ENCODE peak calls at places on chromosomes 13 and 19, in ten cellular contexts. One of them, this sample, is unnamed.
A peak's percentile ranks its signal among the peaks of the same experiment; 100 is the strongest.

GRCh38 chr13:30743319-30744055 is 8.1 kb downstream of the ALOX5AP start:
- DNase-seq in A549: peak; percentile 80
- DNase-seq in ascending aorta: no peak
- DNase-seq in lower lobe of right lung: no peak
- DNase-seq in psoas muscle: no peak
- DNase-seq in heart right ventricle: no peak
- DNase-seq in CD4-positive, alpha-beta T cell: no peak
- DNase-seq in RWPE1: peak; percentile 93
- DNase-seq in K562: no peak
- DNase-seq in neural progenitor cell: no peak
- DNase-seq in this sample: peak; percentile 98

GRCh38 chr13:32911506-32911905 is 104.7 kb upstream of the KL start:
- DNase-seq in A549: peak; percentile 35
- DNase-seq in ascending aorta: no peak
- DNase-seq in lower lobe of right lung: no peak
- DNase-seq in psoas muscle: no peak
- DNase-seq in heart right ventricle: no peak
- DNase-seq in CD4-positive, alpha-beta T cell: no peak
- DNase-seq in RWPE1: peak; percentile 66
- DNase-seq in K562: no peak
- DNase-seq in neural progenitor cell: peak; percentile 54
- DNase-seq in this sample: peak; percentile 63

GRCh38 chr19:47225746-47226425 is 5.1 kb downstream of the BBC3 start:
- DNase-seq in A549: peak; percentile 91
- DNase-seq in ascending aorta: no peak
- DNase-seq in lower lobe of right lung: peak; percentile 91
- DNase-seq in psoas muscle: peak; percentile 89
- DNase-seq in heart right ventricle: peak; percentile 91
- DNase-seq in CD4-positive, alpha-beta T cell: peak; percentile 83
- DNase-seq in RWPE1: peak; percentile 87
- DNase-seq in K562: peak; percentile 92
- DNase-seq in neural progenitor cell: peak; percentile 96
- DNase-seq in this sample: peak; percentile 95

GRCh38 chr19:33823341-33823740 is 26.7 kb downstream of the KCTD15 start:
- DNase-seq in A549: no peak
- DNase-seq in ascending aorta: no peak
- DNase-seq in lower lobe of right lung: no peak
- DNase-seq in psoas muscle: no peak
- DNase-seq in heart right ventricle: no peak
- DNase-seq in CD4-positive, alpha-beta T cell: no peak
- DNase-seq in RWPE1: no peak
- DNase-seq in K562: no peak
- DNase-seq in neural progenitor cell: no peak
- DNase-seq in this sample: no peak

GRCh38 chr19:10808937-10809655 is 26.9 kb downstream of the TMED1 start:
- DNase-seq in A549: no peak
- DNase-seq in ascending aorta: no peak
- DNase-seq in lower lobe of right lung: no peak
- DNase-seq in psoas muscle: no peak
- DNase-seq in heart right ventricle: no peak
- DNase-seq in CD4-positive, alpha-beta T cell: peak; percentile 19
- DNase-seq in RWPE1: peak; percentile 80
- DNase-seq in K562: peak; percentile 66
- DNase-seq in neural progenitor cell: no peak
- DNase-seq in this sample: peak; percentile 46

GRCh38 chr19:55486043-55486970 is 1.3 kb downstream of the NAT14 start:
- DNase-seq in A549: no peak
- DNase-seq in ascending aorta: no peak
- DNase-seq in lower lobe of right lung: no peak
- DNase-seq in psoas muscle: no peak
- DNase-seq in heart right ventricle: no peak
- DNase-seq in CD4-positive, alpha-beta T cell: no peak
- DNase-seq in RWPE1: no peak
- DNase-seq in K562: no peak
- DNase-seq in neural progenitor cell: no peak
- DNase-seq in this sample: peak; percentile 81

GRCh38 chr19:6417713-6418561 is 6.7 kb downstream of the KHSRP start:
- DNase-seq in A549: no peak
- DNase-seq in ascending aorta: no peak
- DNase-seq in lower lobe of right lung: no peak
- DNase-seq in psoas muscle: no peak
- DNase-seq in heart right ventricle: no peak
- DNase-seq in CD4-positive, alpha-beta T cell: no peak
- DNase-seq in RWPE1: no peak
- DNase-seq in K562: no peak
- DNase-seq in neural progenitor cell: peak; percentile 66
- DNase-seq in this sample: peak; percentile 38

GRCh38 chr19:54179262-54179587 is 6.3 kb upstream of the TMC4 start:
- DNase-seq in A549: no peak
- DNase-seq in ascending aorta: no peak
- DNase-seq in lower lobe of right lung: no peak
- DNase-seq in psoas muscle: no peak
- DNase-seq in heart right ventricle: no peak
- DNase-seq in CD4-positive, alpha-beta T cell: no peak
- DNase-seq in RWPE1: no peak
- DNase-seq in K562: no peak
- DNase-seq in neural progenitor cell: no peak
- DNase-seq in this sample: no peak

GRCh38 chr13:114087430-114087829 is 45.0 kb downstream of the RASA3 start:
- DNase-seq in A549: no peak
- DNase-seq in ascending aorta: no peak
- DNase-seq in lower lobe of right lung: no peak
- DNase-seq in psoas muscle: no peak
- DNase-seq in heart right ventricle: no peak
- DNase-seq in CD4-positive, alpha-beta T cell: no peak
- DNase-seq in RWPE1: no peak
- DNase-seq in K562: no peak
- DNase-seq in neural progenitor cell: peak; percentile 54
- DNase-seq in this sample: no peak

GRCh38 chr13:63938851-63939250 is 2523.2 kb upstream of the PCDH20 start:
- DNase-seq in A549: no peak
- DNase-seq in ascending aorta: no peak
- DNase-seq in lower lobe of right lung: no peak
- DNase-seq in psoas muscle: no peak
- DNase-seq in heart right ventricle: no peak
- DNase-seq in CD4-positive, alpha-beta T cell: no peak
- DNase-seq in RWPE1: no peak
- DNase-seq in K562: no peak
- DNase-seq in neural progenitor cell: no peak
- DNase-seq in this sample: no peak

GRCh38 chr13:102658678-102659077 is 36.2 kb downstream of the METTL21C start:
- DNase-seq in A549: no peak
- DNase-seq in ascending aorta: no peak
- DNase-seq in lower lobe of right lung: peak; percentile 53
- DNase-seq in psoas muscle: no peak
- DNase-seq in heart right ventricle: no peak
- DNase-seq in CD4-positive, alpha-beta T cell: no peak
- DNase-seq in RWPE1: no peak
- DNase-seq in K562: no peak
- DNase-seq in neural progenitor cell: no peak
- DNase-seq in this sample: peak; percentile 15

GRCh38 chr13:46386996-46387851 is at the start of gene RUBCNL:
- DNase-seq in A549: no peak
- DNase-seq in ascending aorta: no peak
- DNase-seq in lower lobe of right lung: peak; percentile 67
- DNase-seq in psoas muscle: peak; percentile 37
- DNase-seq in heart right ventricle: peak; percentile 31
- DNase-seq in CD4-positive, alpha-beta T cell: no peak
- DNase-seq in RWPE1: peak; percentile 75
- DNase-seq in K562: peak; percentile 8
- DNase-seq in neural progenitor cell: peak; percentile 84
- DNase-seq in this sample: peak; percentile 62

DNA sequence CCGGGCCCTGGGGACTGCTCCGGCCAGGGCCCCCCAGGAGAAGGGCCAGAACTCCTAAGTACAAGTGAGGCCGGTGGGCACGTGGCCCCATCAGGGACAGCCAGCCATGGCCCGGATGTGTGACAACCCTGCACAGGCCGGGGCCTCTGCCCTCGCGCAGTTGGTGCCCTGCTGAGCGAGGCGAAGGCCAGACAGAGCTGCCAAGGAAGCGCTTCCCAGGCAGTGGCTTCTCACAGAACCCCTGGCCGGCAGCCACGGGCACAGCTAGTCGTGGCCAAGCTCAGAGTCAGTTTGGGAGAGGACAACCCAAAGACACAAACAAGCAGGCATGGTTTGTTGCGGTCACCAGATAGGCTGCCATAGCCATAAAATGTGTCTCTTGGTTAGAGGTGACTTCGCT is 25.8 kb downstream of the TEX29 start:
- DNase-seq in A549: no peak
- DNase-seq in ascending aorta: no peak
- DNase-seq in lower lobe of right lung: no peak
- DNase-seq in psoas muscle: no peak
- DNase-seq in heart right ventricle: peak; percentile 60
- DNase-seq in CD4-positive, alpha-beta T cell: no peak
- DNase-seq in RWPE1: no peak
- DNase-seq in K562: no peak
- DNase-seq in neural progenitor cell: no peak
- DNase-seq in this sample: no peak
- H3K27ac ChIP-seq in A549: no peak overlapping the region
- H3K27ac ChIP-seq in ascending aorta: no peak overlapping the region
- H3K27ac ChIP-seq in lower lobe of right lung: no peak overlapping the region
- H3K27ac ChIP-seq in psoas muscle: no peak overlapping the region
- H3K27ac ChIP-seq in heart right ventricle: no peak overlapping the region
- H3K27ac ChIP-seq in CD4-positive, alpha-beta T cell: no peak overlapping the region
- H3K27ac ChIP-seq in RWPE1: no peak overlapping the region
- H3K27ac ChIP-seq in K562: no peak overlapping the region
- H3K27ac ChIP-seq in neural progenitor cell: no peak overlapping the region
- H3K27ac ChIP-seq in this sample: no peak overlapping the region

GRCh38 chr13:38577048-38577447 is 109.8 kb upstream of the FREM2 start:
- DNase-seq in A549: no peak
- DNase-seq in ascending aorta: no peak
- DNase-seq in lower lobe of right lung: no peak
- DNase-seq in psoas muscle: no peak
- DNase-seq in heart right ventricle: no peak
- DNase-seq in CD4-positive, alpha-beta T cell: no peak
- DNase-seq in RWPE1: no peak
- DNase-seq in K562: no peak
- DNase-seq in neural progenitor cell: peak; percentile 32
- DNase-seq in this sample: peak; percentile 14

GRCh38 chr13:38570706-38571105 is 116.2 kb upstream of the FREM2 start:
- DNase-seq in A549: no peak
- DNase-seq in ascending aorta: no peak
- DNase-seq in lower lobe of right lung: no peak
- DNase-seq in psoas muscle: no peak
- DNase-seq in heart right ventricle: no peak
- DNase-seq in CD4-positive, alpha-beta T cell: no peak
- DNase-seq in RWPE1: no peak
- DNase-seq in K562: no peak
- DNase-seq in neural progenitor cell: no peak
- DNase-seq in this sample: peak; percentile 3

DNA sequence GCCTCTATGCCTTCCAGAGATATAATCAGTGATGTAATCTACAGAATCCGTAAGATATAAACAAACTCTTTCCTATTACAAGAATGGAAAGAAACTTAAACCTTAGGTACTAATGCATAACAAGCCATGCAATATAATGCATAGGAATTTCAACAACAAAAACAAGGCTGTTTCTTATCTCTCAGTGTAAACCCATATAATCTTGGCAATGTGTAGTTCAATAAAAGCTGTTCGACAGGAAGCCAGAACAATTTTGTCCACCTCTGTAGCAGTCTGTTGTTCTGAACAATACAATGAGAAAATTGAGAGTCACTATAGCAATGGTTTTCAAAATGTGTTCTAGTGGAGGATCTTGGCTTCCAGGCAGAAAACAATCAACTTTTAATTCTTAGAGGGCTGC is 111.5 kb upstream of the FREM2 start:
- DNase-seq in A549: no peak
- DNase-seq in ascending aorta: no peak
- DNase-seq in lower lobe of right lung: no peak
- DNase-seq in psoas muscle: no peak
- DNase-seq in heart right ventricle: no peak
- DNase-seq in CD4-positive, alpha-beta T cell: no peak
- DNase-seq in RWPE1: no peak
- DNase-seq in K562: no peak
- DNase-seq in neural progenitor cell: no peak
- DNase-seq in this sample: no peak
- H3K27ac ChIP-seq in A549: no peak overlapping the region
- H3K27ac ChIP-seq in ascending aorta: no peak overlapping the region
- H3K27ac ChIP-seq in lower lobe of right lung: no peak overlapping the region
- H3K27ac ChIP-seq in psoas muscle: no peak overlapping the region
- H3K27ac ChIP-seq in heart right ventricle: no peak overlapping the region
- H3K27ac ChIP-seq in CD4-positive, alpha-beta T cell: no peak overlapping the region
- H3K27ac ChIP-seq in RWPE1: no peak overlapping the region
- H3K27ac ChIP-seq in K562: no peak overlapping the region
- H3K27ac ChIP-seq in neural progenitor cell: no peak overlapping the region
- H3K27ac ChIP-seq in this sample: no peak overlapping the region

DNA sequence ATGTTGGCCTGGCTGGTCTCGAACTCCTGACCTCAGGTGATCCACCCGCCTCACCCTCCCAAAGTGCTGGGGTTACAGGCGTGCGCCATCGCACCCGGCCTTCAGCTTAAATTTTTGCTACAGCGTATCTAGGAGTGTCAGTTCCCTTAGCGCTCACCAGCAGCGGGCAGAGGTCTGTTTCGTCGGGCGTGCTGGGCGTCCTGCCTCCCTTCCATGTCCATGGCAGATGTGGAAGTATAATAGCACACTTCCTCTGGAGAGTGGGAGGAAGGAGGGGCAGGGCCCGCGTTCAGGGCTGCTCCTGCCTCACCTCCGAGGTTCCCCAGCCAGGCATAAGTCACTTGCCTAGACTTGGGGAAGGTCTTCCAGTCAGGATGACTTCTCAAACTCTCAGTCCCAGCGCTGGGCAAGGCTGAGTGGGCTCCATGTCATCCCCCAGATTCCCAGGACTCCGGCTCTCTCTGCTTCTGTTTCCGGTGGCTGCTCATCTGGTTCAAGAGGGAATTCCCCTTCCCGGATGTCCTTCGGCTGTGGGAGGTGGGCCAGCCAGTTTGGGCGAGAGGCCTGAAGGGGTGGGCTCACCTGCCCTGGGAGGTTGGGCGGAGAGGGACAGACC is 9.5 kb downstream of the IL4I1 start:
- DNase-seq in A549: no peak
- DNase-seq in ascending aorta: no peak
- DNase-seq in lower lobe of right lung: no peak
- DNase-seq in psoas muscle: no peak
- DNase-seq in heart right ventricle: peak; percentile 20
- DNase-seq in CD4-positive, alpha-beta T cell: no peak
- DNase-seq in RWPE1: no peak
- DNase-seq in K562: no peak
- DNase-seq in neural progenitor cell: no peak
- DNase-seq in this sample: no peak
- H3K27ac ChIP-seq in A549: no peak overlapping the region
- H3K27ac ChIP-seq in ascending aorta: no peak overlapping the region
- H3K27ac ChIP-seq in lower lobe of right lung: no peak overlapping the region
- H3K27ac ChIP-seq in psoas muscle: no peak overlapping the region
- H3K27ac ChIP-seq in heart right ventricle: no peak overlapping the region
- H3K27ac ChIP-seq in CD4-positive, alpha-beta T cell: no peak overlapping the region
- H3K27ac ChIP-seq in RWPE1: peak overlapping the region; percentile 39
- H3K27ac ChIP-seq in K562: no peak overlapping the region
- H3K27ac ChIP-seq in neural progenitor cell: no peak overlapping the region
- H3K27ac ChIP-seq in this sample: no peak overlapping the region

DNA sequence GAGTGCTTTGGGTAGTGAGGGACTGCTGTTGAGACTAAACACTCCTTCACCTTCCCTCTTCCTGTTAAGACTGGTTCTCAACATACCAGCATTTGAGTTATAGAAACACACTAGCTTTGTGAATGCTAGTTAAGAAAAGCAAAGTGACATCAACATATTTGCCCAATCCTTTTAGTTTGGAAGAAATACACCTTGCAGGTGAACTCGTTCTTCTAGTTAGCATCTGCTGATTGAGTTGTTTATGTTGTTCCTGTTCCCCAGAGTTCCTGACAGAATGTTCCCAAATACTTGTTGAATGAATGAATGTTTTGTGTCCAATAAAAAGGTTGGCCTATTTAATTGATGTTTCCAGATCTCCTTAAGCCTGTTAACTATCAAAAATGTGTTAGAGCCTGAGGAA is 7.1 kb downstream of the LMO7 start:
- DNase-seq in A549: no peak
- DNase-seq in ascending aorta: no peak
- DNase-seq in lower lobe of right lung: no peak
- DNase-seq in psoas muscle: no peak
- DNase-seq in heart right ventricle: no peak
- DNase-seq in CD4-positive, alpha-beta T cell: no peak
- DNase-seq in RWPE1: no peak
- DNase-seq in K562: no peak
- DNase-seq in neural progenitor cell: no peak
- DNase-seq in this sample: no peak
- H3K27ac ChIP-seq in A549: no peak overlapping the region
- H3K27ac ChIP-seq in ascending aorta: no peak overlapping the region
- H3K27ac ChIP-seq in lower lobe of right lung: no peak overlapping the region
- H3K27ac ChIP-seq in psoas muscle: no peak overlapping the region
- H3K27ac ChIP-seq in heart right ventricle: no peak overlapping the region
- H3K27ac ChIP-seq in CD4-positive, alpha-beta T cell: no peak overlapping the region
- H3K27ac ChIP-seq in RWPE1: no peak overlapping the region
- H3K27ac ChIP-seq in K562: no peak overlapping the region
- H3K27ac ChIP-seq in neural progenitor cell: no peak overlapping the region
- H3K27ac ChIP-seq in this sample: no peak overlapping the region

This sample was measured in GM23248.